ENCODE peak calls at places on chromosomes 12 and 14, in six cellular contexts. T is lower lobe of right lung; Y is neural progenitor cell; N is CD8-positive, alpha-beta T cell; O is fibroblast of lung; B is thoracic aorta. E is an unnamed sample. For H3K9me3, the result is how much of the 10 kb centered on the place peaks cover.

GRCh38 chr12:94427520-94428381 is 31.9 kb downstream of the CEP83 start:
- DNase-seq in T (no peak), Y (no peak), N (no peak), O (peak), B (no peak), E (no peak)

GRCh38 chr12:55728185-55728931 is 451 bp downstream of the CD63 start:
- DNase-seq in T (peak), Y (peak), N (peak), O (peak), B (no peak), E (no peak)

GRCh38 chr12:65335021-65335714 is 56.7 kb downstream of the MSRB3 start:
- DNase-seq in T (no peak), Y (no peak), N (no peak), O (peak), B (no peak), E (no peak)

GRCh38 chr12:25014961-25015360 is 66.1 kb upstream of the BCAT1 start:
- DNase-seq in T (no peak), Y (no peak), N (no peak), O (peak), B (no peak), E (no peak)

GRCh38 chr12:75944097-75944904 is 87.3 kb downstream of the PHLDA1 start:
- DNase-seq in T (no peak), Y (no peak), N (no peak), O (peak), B (no peak), E (no peak)

GRCh38 chr14:69518341-69519101 is 34.0 kb downstream of the PLEKHD1 start:
- DNase-seq in T (peak), Y (peak), N (no peak), O (no peak), B (no peak), E (no peak)

GRCh38 chr14:101834387-101835165 is 73.1 kb downstream of the PPP2R5C start:
- DNase-seq in T (no peak), Y (no peak), N (no peak), O (peak), B (no peak), E (no peak)

GRCh38 chr14:90424686-90425255 is 27.9 kb downstream of the CALM1 start:
- DNase-seq in T (no peak), Y (no peak), N (no peak), O (no peak), B (no peak), E (no peak)

GRCh38 chr12:30395190-30395589 is 300.5 kb downstream of the IPO8 start:
- DNase-seq in T (no peak), Y (no peak), N (no peak), O (no peak), B (no peak), E (no peak)
- H3K9me3 ChIP-seq in T (under half), Y (under half), N (under half), O (under half), B (under half), E (under half)

GRCh38 chr12:102958073-102958829 is 777 bp downstream of the ASCL1 start:
- DNase-seq in T (no peak), Y (peak), N (no peak), O (peak), B (no peak), E (no peak)
- H3K4me3 ChIP-seq in T (peak), Y (peak), N (no peak), O (peak), B (peak), E (peak)

GRCh38 chr12:133236144-133236543 is 467 bp upstream of the ANHX start:
- DNase-seq in T (no peak), Y (no peak), N (no peak), O (no peak), B (no peak), E (no peak)

GRCh38 chr12:133234971-133235370 is 706 bp downstream of the ANHX start:
- DNase-seq in T (no peak), Y (no peak), N (no peak), O (no peak), B (no peak), E (no peak)

GRCh38 chr12:133233993-133234564 is 1.6 kb downstream of the ANHX start:
- DNase-seq in T (no peak), Y (no peak), N (no peak), O (no peak), B (no peak), E (no peak)

GRCh38 chr12:133235401-133236112 is at the start of gene ANHX:
- DNase-seq in T (no peak), Y (no peak), N (no peak), O (no peak), B (no peak), E (no peak)

DNA sequence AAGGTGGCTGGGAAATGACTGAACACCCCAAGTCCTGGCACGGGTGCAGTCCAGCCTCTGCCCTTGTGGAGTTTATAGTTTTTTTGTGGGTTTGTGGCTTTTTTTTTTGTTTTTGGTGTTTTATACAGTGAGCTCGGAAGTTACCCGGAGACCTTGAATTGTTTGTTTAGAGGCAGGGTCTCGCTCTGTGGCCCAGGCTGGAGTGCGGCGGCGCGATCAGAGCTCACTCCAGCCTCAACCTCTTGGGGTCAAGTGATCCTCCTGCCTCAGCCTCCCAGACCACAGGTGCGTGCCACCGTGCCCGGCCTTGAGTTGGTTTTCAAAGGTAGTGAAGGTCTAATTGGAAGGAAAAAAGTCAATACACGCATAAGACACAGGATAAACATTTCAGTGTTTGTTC is 879 bp upstream of the ANHX start:
- DNase-seq in T (no peak), Y (no peak), N (no peak), O (no peak), B (no peak), E (no peak)
- H3K9me3 ChIP-seq in T (under half), Y (under half), N (under half), O (under half), B (under half), E (under half)

DNA sequence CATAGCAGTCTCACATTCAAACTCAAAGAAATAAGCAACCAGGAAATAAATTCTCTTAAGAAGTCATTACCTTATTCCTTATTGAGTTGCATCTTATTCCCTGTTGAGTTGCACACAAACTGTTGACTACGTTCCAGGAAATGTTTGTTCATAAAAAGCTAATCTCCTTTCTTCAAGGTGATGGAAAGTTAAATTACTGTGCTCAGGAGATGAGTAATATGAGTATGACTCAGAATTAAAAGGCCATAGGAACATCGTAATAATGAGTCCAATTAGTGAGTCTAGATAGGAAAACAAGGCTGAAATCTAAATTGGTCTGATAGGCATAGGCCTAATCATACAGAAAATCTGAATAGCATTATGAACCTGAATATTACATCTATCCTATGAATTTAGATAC is 203.1 kb downstream of the SLC2A13 start:
- DNase-seq in T (no peak), Y (no peak), N (no peak), O (no peak), B (no peak), E (no peak)
- H3K4me3 ChIP-seq in T (no peak), Y (no peak), N (no peak), O (no peak), B (no peak), E (no peak)

GRCh38 chr12:95909871-95910270 is 32.5 kb downstream of the CCDC38 start:
- DNase-seq in T (no peak), Y (no peak), N (no peak), O (no peak), B (no peak), E (no peak)

GRCh38 chr12:95908573-95908972 is 33.8 kb downstream of the CCDC38 start:
- DNase-seq in T (no peak), Y (no peak), N (no peak), O (peak), B (no peak), E (no peak)
- H3K9me3 ChIP-seq in T (under half), Y (under half), N (under half), O (under half), B (under half), E (under half)

DNA sequence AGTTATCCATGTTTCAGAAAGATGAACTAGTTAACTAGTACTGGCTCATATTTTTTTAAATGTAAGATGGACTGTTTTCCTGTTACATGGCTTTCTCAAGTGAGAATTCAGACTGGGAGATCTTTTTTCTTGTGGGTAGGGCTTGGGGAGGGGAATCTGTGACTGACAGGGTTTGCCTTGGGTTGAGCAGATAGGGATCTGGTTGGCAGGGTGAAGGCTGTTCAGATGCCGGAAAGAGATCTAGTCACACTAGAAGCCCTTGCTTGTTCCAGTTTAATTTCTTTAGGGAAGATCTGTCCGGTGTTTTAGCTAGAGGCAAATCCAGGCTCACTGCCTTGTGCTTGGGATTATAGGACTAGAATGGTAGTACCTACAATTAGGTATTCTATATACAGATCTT is 63.2 kb downstream of the FBXO33 start:
- DNase-seq in T (no peak), Y (peak), N (no peak), O (no peak), B (no peak), E (no peak)
- H3K4me3 ChIP-seq in T (no peak), Y (no peak), N (no peak), O (no peak), B (no peak), E (no peak)

GRCh38 chr12:126688556-126688955 is 1578.4 kb upstream of the TMEM132C start:
- DNase-seq in T (no peak), Y (no peak), N (no peak), O (no peak), B (no peak), E (no peak)

GRCh38 chr12:126681676-126682075 is 1585.3 kb upstream of the TMEM132C start:
- DNase-seq in T (no peak), Y (peak), N (no peak), O (no peak), B (no peak), E (no peak)

GRCh38 chr12:126684703-126685102 is 1582.3 kb upstream of the TMEM132C start:
- DNase-seq in T (no peak), Y (no peak), N (no peak), O (no peak), B (no peak), E (no peak)

GRCh38 chr12:126685636-126686035 is 1581.3 kb upstream of the TMEM132C start:
- DNase-seq in T (no peak), Y (no peak), N (no peak), O (no peak), B (no peak), E (no peak)
- H3K9me3 ChIP-seq in T (under half), Y (under half), N (under half), O (under half), B (under half), E (under half)

DNA sequence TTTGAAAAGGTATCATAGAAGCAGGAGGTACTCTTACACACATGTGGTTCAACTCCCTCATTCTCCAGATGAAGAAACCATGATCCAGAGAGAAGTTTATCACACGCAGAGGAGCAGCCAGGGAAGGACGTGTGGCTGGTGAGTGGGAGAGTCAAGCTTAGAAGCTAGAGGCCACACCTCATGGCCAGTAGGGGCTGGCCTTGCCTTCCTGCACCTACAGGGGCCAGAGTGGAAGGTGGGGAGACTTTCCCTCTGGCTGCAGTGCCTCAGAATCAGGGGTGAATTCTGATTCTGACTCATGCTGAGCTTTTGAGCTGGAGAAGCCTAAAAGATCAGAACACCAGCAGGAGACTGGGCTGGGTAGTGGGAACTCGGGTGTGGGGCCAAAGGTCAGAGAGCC is 1067.9 kb downstream of the BCL11B start:
- DNase-seq in T (no peak), Y (peak), N (no peak), O (no peak), B (no peak), E (no peak)
- H3K4me3 ChIP-seq in T (no peak), Y (no peak), N (peak), O (no peak), B (no peak), E (no peak)

E was measured in ascending aorta.